ENCODE peak calls at places on chromosomes 5 and 9, in nine cellular contexts. B is tibial nerve; V is IMR-90; S is ovary; A is upper lobe of right lung; T is breast epithelium; P is CD8-positive, alpha-beta memory T cell; D is uterus; K is A549. J is an unnamed sample.

GRCh38 chr9:132199056-132199455 is 37.2 kb downstream of the NTNG2 start:
- DNase-seq in B (no peak), V (no peak), S (no peak), A (no peak), T (no peak), P (no peak), D (no peak), K (no peak), J (no peak)

GRCh38 chr9:70668751-70669150 is 254.3 kb upstream of the KLF9 start:
- DNase-seq in B (no peak), V (no peak), S (no peak), A (no peak), T (no peak), P (no peak), D (no peak), K (no peak), J (no peak)

GRCh38 chr5:82408033-82408432 is 129.9 kb upstream of the RPS23 start:
- DNase-seq in B (no peak), V (no peak), S (no peak), A (no peak), T (no peak), P (no peak), D (no peak), K (no peak), J (no peak)

GRCh38 chr9:107976767-107977166 is 487.2 kb upstream of the KLF4 start:
- DNase-seq in B (peak; percentile 15), V (no peak), S (no peak), A (peak; percentile 56), T (no peak), P (no peak), D (peak; percentile 22), K (no peak), J (no peak)

GRCh38 chr5:35651002-35651756 is 33.5 kb downstream of the SPEF2 start:
- DNase-seq in B (no peak), V (peak; percentile 57), S (no peak), A (no peak), T (no peak), P (peak; percentile 9), D (no peak), K (peak; percentile 46), J (no peak)

GRCh38 chr5:150567031-150567680 is 59.2 kb downstream of the NDST1 start:
- DNase-seq in B (no peak), V (peak; percentile 85), S (no peak), A (no peak), T (no peak), P (no peak), D (peak; percentile 11), K (no peak), J (no peak)

GRCh38 chr5:53785924-53786323 is 225.5 kb downstream of the NDUFS4 start:
- DNase-seq in B (no peak), V (no peak), S (no peak), A (no peak), T (no peak), P (no peak), D (no peak), K (no peak), J (no peak)

GRCh38 chr5:141843156-141843927 is 34.9 kb downstream of the PCDH1 start:
- DNase-seq in B (no peak), V (peak; percentile 44), S (no peak), A (no peak), T (peak; percentile 62), P (no peak), D (no peak), K (no peak), J (peak; percentile 66)

GRCh38 chr9:106872641-106873040 is 9.7 kb downstream of the ZNF462 start:
- DNase-seq in B (no peak), V (no peak), S (no peak), A (no peak), T (no peak), P (no peak), D (no peak), K (no peak), J (no peak)

GRCh38 chr9:106877345-106877744 is 14.4 kb downstream of the ZNF462 start:
- DNase-seq in B (no peak), V (no peak), S (no peak), A (no peak), T (no peak), P (no peak), D (no peak), K (no peak), J (no peak)

GRCh38 chr9:106875548-106875947 is 12.6 kb downstream of the ZNF462 start:
- DNase-seq in B (no peak), V (no peak), S (no peak), A (no peak), T (no peak), P (no peak), D (no peak), K (no peak), J (no peak)

GRCh38 chr9:106874657-106875056 is 11.7 kb downstream of the ZNF462 start:
- DNase-seq in B (no peak), V (peak; percentile 50), S (no peak), A (no peak), T (no peak), P (no peak), D (no peak), K (no peak), J (no peak)

GRCh38 chr9:106874031-106874430 is 11.1 kb downstream of the ZNF462 start:
- DNase-seq in B (no peak), V (no peak), S (no peak), A (no peak), T (no peak), P (no peak), D (no peak), K (no peak), J (no peak)
- H3K4me1 ChIP-seq in B (peaks cover 95% of the 10 kb centered on the region), V (peaks cover 14% of the 10 kb centered on the region), S (peaks cover 39% of the 10 kb centered on the region), A (peaks cover 44% of the 10 kb centered on the region), T (peaks cover 14% of the 10 kb centered on the region), P (no peaks in the 10 kb centered on the region), D (peaks cover 15% of the 10 kb centered on the region), K (peaks cover 7% of the 10 kb centered on the region), J (peaks cover 10% of the 10 kb centered on the region)

GRCh38 chr5:168356171-168356570 is 64.7 kb downstream of the WWC1 start:
- DNase-seq in B (no peak), V (no peak), S (no peak), A (no peak), T (no peak), P (no peak), D (no peak), K (no peak), J (no peak)
- H3K4me1 ChIP-seq in B (no peaks in the 10 kb centered on the region), V (peaks cover 5% of the 10 kb centered on the region), S (no peaks in the 10 kb centered on the region), A (peaks cover 14% of the 10 kb centered on the region), T (no peaks in the 10 kb centered on the region), P (no peaks in the 10 kb centered on the region), D (no peaks in the 10 kb centered on the region), K (peaks cover 75% of the 10 kb centered on the region), J (no peaks in the 10 kb centered on the region)

GRCh38 chr9:95088421-95089161 is 228.9 kb downstream of the FANCC start:
- DNase-seq in B (no peak), V (no peak), S (no peak), A (peak; percentile 58), T (peak; percentile 40), P (no peak), D (no peak), K (no peak), J (peak; percentile 92)

GRCh38 chr9:95091574-95091970 is 225.9 kb downstream of the FANCC start:
- DNase-seq in B (no peak), V (peak; percentile 53), S (no peak), A (no peak), T (peak; percentile 43), P (no peak), D (no peak), K (peak; percentile 41), J (peak; percentile 85)

GRCh38 chr9:95089257-95089873 is 228.1 kb downstream of the FANCC start:
- DNase-seq in B (no peak), V (no peak), S (no peak), A (peak; percentile 58), T (peak; percentile 39), P (no peak), D (no peak), K (peak; percentile 41), J (no peak)

GRCh38 chr9:95090871-95091573 is 226.5 kb downstream of the FANCC start:
- DNase-seq in B (no peak), V (no peak), S (no peak), A (no peak), T (peak; percentile 39), P (no peak), D (no peak), K (peak; percentile 36), J (peak; percentile 65)

DNA sequence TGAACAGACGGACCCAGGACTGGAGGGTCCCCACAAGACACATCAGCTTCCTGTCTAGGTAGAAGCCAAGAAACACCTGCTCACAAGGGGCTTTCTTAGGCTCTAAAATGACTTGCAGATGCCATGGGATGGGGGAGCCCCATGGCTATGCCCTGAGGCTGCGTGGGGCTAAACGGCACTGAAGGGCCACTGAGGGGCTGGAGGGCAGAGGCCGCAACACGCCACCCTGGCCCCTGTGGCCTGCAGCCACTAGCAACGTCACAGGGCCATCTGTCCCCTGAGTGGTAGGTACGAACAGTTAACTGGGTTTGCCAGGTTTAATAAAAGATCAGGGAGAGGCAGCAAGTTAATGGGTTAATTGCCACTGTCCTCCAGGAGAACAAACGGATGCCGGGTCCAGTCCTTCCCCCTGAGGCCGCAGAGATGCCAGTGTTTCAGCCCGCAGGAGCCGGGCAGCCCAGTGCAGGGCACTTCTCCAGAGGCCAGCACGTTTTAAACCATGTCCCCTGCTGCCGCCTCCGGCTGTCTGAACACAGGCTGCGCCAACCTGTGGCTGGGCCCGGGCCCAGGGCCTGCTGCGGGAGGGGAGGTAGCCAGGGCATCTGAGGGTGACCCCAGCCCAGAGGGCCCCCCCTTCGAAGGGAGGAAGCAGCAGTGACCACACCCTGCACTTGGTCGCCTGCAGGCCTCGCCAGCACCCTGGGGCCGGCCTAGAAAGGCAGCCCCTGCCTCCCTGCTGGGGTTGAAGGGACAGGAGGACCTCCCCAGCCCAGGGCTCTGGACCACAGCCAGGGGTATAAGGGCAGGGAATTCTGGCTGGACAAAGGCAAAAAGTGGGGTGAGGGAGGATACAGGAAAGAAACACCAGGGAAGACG is 227.4 kb downstream of the FANCC start:
- DNase-seq in B (no peak), V (no peak), S (no peak), A (no peak), T (peak; percentile 52), P (no peak), D (no peak), K (peak; percentile 46), J (peak; percentile 66)
- H3K4me1 ChIP-seq in B (peaks cover 100% of the 10 kb centered on the region), V (peaks cover 22% of the 10 kb centered on the region), S (peaks cover 22% of the 10 kb centered on the region), A (peaks cover 49% of the 10 kb centered on the region), T (peaks cover 7% of the 10 kb centered on the region), P (no peaks in the 10 kb centered on the region), D (peaks cover 56% of the 10 kb centered on the region), K (peaks cover 82% of the 10 kb centered on the region), J (peaks cover 81% of the 10 kb centered on the region)

GRCh38 chr5:43425965-43426364 is 13.8 kb upstream of the CCL28 start:
- DNase-seq in B (no peak), V (peak; percentile 80), S (no peak), A (no peak), T (no peak), P (no peak), D (no peak), K (peak; percentile 52), J (peak; percentile 71)

GRCh38 chr5:43429016-43429415 is 16.8 kb upstream of the CCL28 start:
- DNase-seq in B (no peak), V (no peak), S (no peak), A (no peak), T (no peak), P (no peak), D (no peak), K (no peak), J (no peak)

GRCh38 chr5:43429706-43430105 is 17.5 kb upstream of the CCL28 start:
- DNase-seq in B (no peak), V (no peak), S (no peak), A (no peak), T (no peak), P (no peak), D (no peak), K (no peak), J (no peak)

GRCh38 chr5:43432486-43433365 is 20.5 kb upstream of the CCL28 start:
- DNase-seq in B (peak; percentile 72), V (peak; percentile 52), S (no peak), A (peak; percentile 84), T (peak; percentile 67), P (no peak), D (no peak), K (peak; percentile 92), J (no peak)

GRCh38 chr5:43428034-43428712 is 16.0 kb upstream of the CCL28 start:
- DNase-seq in B (no peak), V (peak; percentile 43), S (no peak), A (no peak), T (no peak), P (no peak), D (no peak), K (peak; percentile 72), J (peak; percentile 56)
- H3K4me1 ChIP-seq in B (peaks cover 17% of the 10 kb centered on the region), V (peaks cover 3% of the 10 kb centered on the region), S (no peaks in the 10 kb centered on the region), A (peaks cover 9% of the 10 kb centered on the region), T (peaks cover 5% of the 10 kb centered on the region), P (no peaks in the 10 kb centered on the region), D (no peaks in the 10 kb centered on the region), K (peaks cover 62% of the 10 kb centered on the region), J (peaks cover 40% of the 10 kb centered on the region)

J was measured in SJSA1.